ENCODE peak calls at places on chromosomes 3 and 15, in four cellular contexts. I is suprapubic skin, U is sigmoid colon, S is tibial nerve. J is an unnamed sample. For H3K27me3, the result is how much of the 10 kb centered on the place peaks cover.

GRCh38 chr3:77298405-77298804 is 258.5 kb downstream of the ROBO2 start:
- DNase-seq in I (no peak), S (no peak), U (no peak), J (no peak)

GRCh38 chr15:62857411-62857853 is 185.1 kb upstream of the TPM1 start:
- DNase-seq in U (peak), I (no peak), S (no peak), J (no peak)

GRCh38 chr3:128080323-128080898 is 28.2 kb downstream of the SEC61A1 start:
- DNase-seq in S (no peak), U (no peak), I (no peak), J (no peak)

GRCh38 chr15:91374336-91374735 is 274.3 kb downstream of the SV2B start:
- DNase-seq in I (no peak), S (no peak), U (no peak), J (no peak)

GRCh38 chr3:184685646-184686045 is 26.2 kb downstream of the MAGEF1 start:
- DNase-seq in U (no peak), S (no peak), I (no peak), J (no peak)

GRCh38 chr15:57637836-57638235 is 46.1 kb downstream of the MYZAP start:
- DNase-seq in I (no peak), S (no peak), U (no peak), J (no peak)

GRCh38 chr15:71830981-71831380 is 20.6 kb downstream of the NR2E3 start:
- DNase-seq in S (no peak), I (no peak), U (no peak), J (no peak)

GRCh38 chr3:47613723-47614122 is 35.1 kb upstream of the CSPG5 start:
- DNase-seq in I (no peak), S (no peak), U (no peak), J (no peak)

GRCh38 chr15:74336061-74337005 is 31.1 kb downstream of the CYP11A1 start:
- DNase-seq in S (no peak), U (peak), I (peak), J (no peak)

GRCh38 chr15:69082041-69082502 is 67.6 kb downstream of the NOX5 start:
- DNase-seq in I (no peak), S (peak), U (peak), J (no peak)

GRCh38 chr15:95684693-95685115 is 645.8 kb upstream of the NR2F2 start:
- DNase-seq in U (no peak), I (no peak), S (no peak), J (no peak)

GRCh38 chr3:14947105-14947885 is at the start of gene NR2C2:
- DNase-seq in I (peak), U (peak), S (peak), J (peak)

GRCh38 chr3:119902061-119902460 is 120.2 kb downstream of the NR1I2 start:
- DNase-seq in I (no peak), S (no peak), U (no peak), J (no peak)

GRCh38 chr15:73951591-73951990 is 25.3 kb downstream of the LOXL1 start:
- DNase-seq in S (no peak), I (peak), U (no peak), J (no peak)

GRCh38 chr3:186053954-186054353 is 54.9 kb downstream of the ETV5 start:
- DNase-seq in U (no peak), S (no peak), I (no peak), J (no peak)

GRCh38 chr3:146781059-146781458 is 175.9 kb upstream of the PLSCR5 start:
- DNase-seq in I (no peak), S (no peak), U (no peak), J (no peak)

GRCh38 chr3:134666466-134666865 is 15.6 kb upstream of the KY start:
- DNase-seq in I (no peak), S (no peak), U (no peak), J (no peak)

GRCh38 chr3:44363591-44363990 is 25.0 kb downstream of the TCAIM start:
- DNase-seq in S (no peak), U (no peak), I (no peak), J (no peak)

GRCh38 chr3:71510485-71510884 is 73.0 kb downstream of the FOXP1 start:
- DNase-seq in I (no peak), S (no peak), U (no peak), J (no peak)

GRCh38 chr15:44102675-44103254 is 92.3 kb downstream of the FRMD5 start:
- DNase-seq in S (peak), I (no peak), U (no peak), J (no peak)

GRCh38 chr3:72702997-72703396 is 145.2 kb downstream of the SHQ1 start:
- DNase-seq in U (no peak), S (no peak), I (no peak), J (no peak)

GRCh38 chr3:105093371-105093770 is 273.3 kb upstream of the ALCAM start:
- DNase-seq in U (no peak), I (no peak), S (no peak), J (no peak)

GRCh38 chr3:79040701-79041100 is 727.1 kb downstream of the ROBO1 start:
- DNase-seq in U (no peak), S (no peak), I (no peak), J (no peak)

GRCh38 chr3:39156421-39156820 is 3.0 kb upstream of the CSRNP1 start:
- DNase-seq in I (no peak), U (no peak), S (no peak), J (no peak)

GRCh38 chr15:79157631-79158592 is 67.3 kb upstream of the RASGRF1 start:
- DNase-seq in U (no peak), S (no peak), I (no peak), J (no peak)

GRCh38 chr3:160665784-160666526 is 11.0 kb upstream of the ARL14 start:
- DNase-seq in U (no peak), S (no peak), I (no peak), J (no peak)

GRCh38 chr15:44719293-44719999 is 8.1 kb downstream of the B2M start:
- DNase-seq in U (no peak), S (no peak), I (no peak), J (peak)

GRCh38 chr3:120661963-120662347 is 20.1 kb downstream of the HGD start:
- DNase-seq in U (no peak), S (no peak), I (no peak), J (no peak)

GRCh38 chr15:80780416-80781221 is 1.4 kb downstream of the CEMIP start:
- DNase-seq in U (no peak), I (peak), S (no peak), J (no peak)
- H3K27me3 ChIP-seq in U (under half), I (under half), S (half or more), J (half or more)

DNA sequence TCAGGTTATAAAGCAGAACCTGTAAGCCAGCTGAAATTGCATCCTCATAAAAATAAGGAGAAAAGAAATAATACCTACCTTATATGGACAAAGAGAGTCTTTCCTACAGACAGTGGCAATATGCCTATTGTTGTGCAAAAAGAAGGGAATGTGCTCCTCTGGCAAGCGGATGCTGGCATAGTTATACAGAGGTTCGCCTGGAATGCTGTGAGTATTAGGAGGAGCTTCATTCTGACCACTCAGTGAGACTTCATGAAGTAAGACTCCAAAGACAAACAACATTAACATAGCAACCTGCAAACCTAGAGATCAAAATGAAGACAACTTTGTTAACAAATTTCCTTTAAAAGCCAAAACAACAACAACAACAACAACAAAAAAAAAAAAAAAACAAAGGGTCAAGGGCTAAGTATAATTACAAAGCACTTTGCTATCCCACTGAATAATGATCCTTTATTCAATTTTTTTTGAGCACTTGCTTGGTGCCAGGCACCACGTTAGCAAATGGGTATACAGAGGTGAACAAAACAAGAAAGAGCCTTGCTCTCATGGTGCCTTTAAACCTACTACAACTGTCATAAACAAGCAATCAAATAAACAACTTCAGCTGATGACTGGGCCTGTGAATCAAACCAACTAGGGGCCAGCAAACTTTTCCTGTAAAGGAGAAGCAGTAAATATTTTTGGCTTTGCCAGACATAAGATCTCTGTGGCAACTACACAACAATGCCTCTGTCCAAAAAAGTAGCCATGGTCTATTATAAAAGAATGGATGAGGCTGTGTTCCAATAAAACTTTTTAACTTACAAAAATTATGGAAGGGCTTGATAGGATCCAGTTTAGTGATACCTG is 3.7 kb downstream of the EOGT start:
- DNase-seq in U (no peak), I (no peak), S (no peak), J (no peak)
- H3K27ac ChIP-seq in U (peak), I (no peak), S (no peak), J (no peak)

DNA sequence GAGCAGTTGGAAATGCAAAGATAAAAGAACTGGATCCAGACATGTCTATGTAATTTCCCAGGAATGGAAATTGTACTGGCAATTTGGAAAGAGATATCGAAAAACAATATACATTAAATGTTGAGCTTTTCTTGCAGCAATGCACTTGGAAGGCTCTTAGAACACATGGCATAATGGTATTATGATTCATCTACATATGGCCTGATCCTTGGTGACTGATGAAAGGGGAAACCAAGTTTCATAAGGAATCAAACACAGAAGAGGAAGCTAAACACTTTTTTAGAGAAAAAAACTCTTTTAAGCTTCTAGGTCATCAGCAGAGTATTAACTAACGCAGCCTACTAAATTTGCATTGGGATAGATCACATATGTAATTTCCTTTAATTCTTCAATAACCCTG is 12.4 kb upstream of the GREM1 start:
- DNase-seq in U (no peak), I (no peak), S (no peak), J (no peak)
- H3K27me3 ChIP-seq in U (under half), I (under half), S (under half), J (under half)

DNA sequence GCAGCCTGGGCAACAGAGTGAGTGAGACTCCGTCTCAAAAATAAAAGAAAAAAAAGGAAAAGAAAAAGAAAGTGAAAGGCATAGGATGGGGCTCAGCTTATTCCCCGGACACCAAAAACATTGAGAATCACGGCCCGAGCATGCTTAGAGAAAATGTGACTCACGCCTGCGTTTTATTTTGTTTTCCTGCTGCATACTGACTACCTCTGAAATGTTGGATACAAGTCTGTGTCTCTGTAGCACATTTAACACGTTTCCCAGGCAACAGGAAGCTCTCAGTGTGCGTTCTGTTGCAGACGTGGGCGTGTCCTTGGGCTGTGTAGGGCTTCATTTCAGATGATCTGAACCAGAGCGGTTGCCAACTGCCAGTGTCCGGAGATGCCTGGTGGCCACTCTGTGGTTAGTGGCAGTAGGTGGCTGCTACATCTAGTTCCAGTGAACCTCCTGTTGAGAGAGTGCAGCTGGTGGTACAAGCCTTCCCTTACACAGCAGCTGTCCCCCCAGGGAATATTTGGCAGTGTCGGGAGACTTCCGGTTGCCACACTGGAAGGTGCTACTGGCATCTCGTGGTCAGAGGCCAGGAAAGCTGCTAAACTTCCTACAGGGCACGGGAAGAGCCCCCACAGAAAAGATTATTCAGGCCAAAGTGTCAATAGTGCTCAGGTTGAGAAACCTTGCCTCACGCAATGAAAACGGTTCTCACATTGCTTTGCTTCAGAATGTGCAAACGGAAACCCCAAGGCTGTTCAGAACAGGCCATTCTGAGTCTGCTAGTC is 3.0 kb downstream of the SLC51A start:
- DNase-seq in S (peak), I (peak), U (peak), J (peak)
- H3K27ac ChIP-seq in S (peak), I (peak), U (peak), J (peak)

GRCh38 chr3:45771166-45771775 is 25.1 kb downstream of the SLC6A20 start:
- DNase-seq in I (no peak), U (no peak), S (no peak), J (no peak)
- H3K27me3 ChIP-seq in I (under half), U (under half), S (under half), J (under half)

GRCh38 chr3:150878290-150878689 is 26.9 kb downstream of the MINDY4B start:
- DNase-seq in S (no peak), U (no peak), I (no peak), J (no peak)

GRCh38 chr3:150876866-150877265 is 28.4 kb downstream of the MINDY4B start:
- DNase-seq in I (no peak), U (no peak), S (no peak), J (no peak)

GRCh38 chr3:150877303-150877702 is 27.9 kb downstream of the MINDY4B start:
- DNase-seq in S (no peak), I (no peak), U (no peak), J (no peak)

GRCh38 chr3:150874666-150875219 is 30.5 kb downstream of the MINDY4B start:
- DNase-seq in U (no peak), I (no peak), S (no peak), J (no peak)

DNA sequence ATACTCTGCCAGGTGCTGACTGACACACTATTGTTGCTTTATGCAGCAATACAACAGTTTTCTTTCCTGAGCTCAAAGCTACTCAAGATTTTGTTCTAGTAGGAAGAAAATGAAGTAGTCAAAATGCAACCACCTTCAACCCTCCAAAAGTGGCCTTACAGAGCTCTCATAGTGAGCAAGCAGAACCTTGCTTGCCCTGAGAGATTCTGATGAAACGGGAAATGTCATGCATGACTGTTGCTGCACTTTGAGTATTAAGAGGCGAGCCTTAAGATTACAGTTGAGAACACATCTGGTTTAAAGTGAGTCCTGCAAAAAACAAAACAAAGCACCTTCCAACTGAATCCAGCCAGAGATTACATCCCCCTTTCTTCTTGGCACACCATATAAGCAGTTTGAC is 29.7 kb downstream of the MINDY4B start:
- DNase-seq in U (no peak), S (no peak), I (no peak), J (no peak)
- H3K27ac ChIP-seq in U (no peak), S (no peak), I (no peak), J (no peak)